ENCODE peak calls at places on chromosome X, in four cellular contexts. T, N, B and C are unnamed samples.
A peak's percentile ranks its signal among the peaks of the same experiment; 100 is the strongest.

GRCh38 chrX:1932231-1932630 is 317.4 kb downstream of the ASMT start:
- DNase-seq in T (no peak), N (no peak), B (no peak), C (no peak)

GRCh38 chrX:15497865-15498264 is 2.7 kb upstream of the BMX start:
- DNase-seq in T (no peak), N (peak; percentile 16), B (peak; percentile 56), C (peak; percentile 25)

GRCh38 chrX:49892552-49892951 is 13.3 kb downstream of the USP27X start:
- DNase-seq in T (no peak), N (no peak), B (no peak), C (no peak)

GRCh38 chrX:152656087-152656486 is 18.4 kb downstream of the GABRQ start:
- DNase-seq in T (no peak), N (no peak), B (no peak), C (no peak)

GRCh38 chrX:30513284-30513683 is 64.3 kb downstream of the TASL start:
- DNase-seq in T (no peak), N (no peak), B (no peak), C (no peak)

GRCh38 chrX:48459483-48459882 is 10.6 kb downstream of the SLC38A5 start:
- DNase-seq in T (peak; percentile 10), N (no peak), B (no peak), C (no peak)

GRCh38 chrX:100928660-100929613 is at the start of gene XKRX:
- DNase-seq in T (peak; percentile 59), N (peak; percentile 43), B (peak; percentile 71), C (peak; percentile 18)

GRCh38 chrX:40383969-40384368 is 196.8 kb upstream of the ATP6AP2 start:
- DNase-seq in T (no peak), N (no peak), B (no peak), C (no peak)

GRCh38 chrX:10242036-10242435 is 85.3 kb downstream of the CLCN4 start:
- DNase-seq in T (no peak), N (no peak), B (no peak), C (no peak)

GRCh38 chrX:7019555-7019954 is 128.0 kb upstream of the STS start:
- DNase-seq in T (no peak), N (no peak), B (no peak), C (no peak)

GRCh38 chrX:65406532-65406931 is 128.1 kb downstream of the LAS1L start:
- DNase-seq in T (no peak), N (no peak), B (no peak), C (no peak)

GRCh38 chrX:19747672-19748610 is 139.5 kb downstream of the SH3KBP1 start:
- DNase-seq in T (no peak), N (no peak), B (peak; percentile 48), C (no peak)

GRCh38 chrX:40358994-40359393 is 221.8 kb upstream of the ATP6AP2 start:
- DNase-seq in T (no peak), N (no peak), B (no peak), C (no peak)

GRCh38 chrX:53445977-53446376 is 11.8 kb upstream of the HSD17B10 start:
- DNase-seq in T (no peak), N (no peak), B (peak; percentile 43), C (no peak)

GRCh38 chrX:75303795-75304194 is 29.9 kb downstream of the UPRT start:
- DNase-seq in T (no peak), N (no peak), B (no peak), C (no peak)

GRCh38 chrX:132750312-132751042 is 208.0 kb downstream of the HS6ST2 start:
- DNase-seq in T (no peak), N (no peak), B (no peak), C (no peak)

GRCh38 chrX:74178536-74178935 is 125.4 kb upstream of the ZCCHC13 start:
- DNase-seq in T (no peak), N (peak; percentile 17), B (no peak), C (no peak)

GRCh38 chrX:132638313-132638712 is 149.5 kb upstream of the MBNL3 start:
- DNase-seq in T (no peak), N (no peak), B (no peak), C (no peak)

GRCh38 chrX:10755477-10756334 is 135.3 kb upstream of the MID1 start:
- DNase-seq in T (no peak), N (no peak), B (no peak), C (peak; percentile 27)

DNA sequence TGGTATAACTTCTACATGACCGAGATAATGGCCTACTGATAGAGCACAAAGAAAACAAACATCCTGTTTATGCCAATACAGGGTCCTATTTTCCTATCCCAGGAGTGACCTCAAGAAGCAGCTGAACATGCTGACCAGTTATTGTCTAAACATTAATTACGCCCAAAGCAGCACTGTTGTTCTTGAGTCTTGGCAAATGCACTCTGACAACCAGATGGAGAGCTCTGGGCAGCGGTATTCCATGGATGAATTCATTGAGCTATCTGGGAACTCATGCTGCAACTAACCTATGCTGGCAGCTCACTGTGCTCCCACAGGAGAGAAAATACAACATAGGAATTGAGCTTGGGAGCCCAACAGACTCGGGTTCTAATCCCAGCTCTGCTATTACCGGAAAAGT is 52.6 kb downstream of the PCYT1B start:
- DNase-seq in T (no peak), N (no peak), B (no peak), C (no peak)
- H3K27ac ChIP-seq in T (no peak overlapping the region), N (no peak overlapping the region), B (no peak overlapping the region), C (no peak overlapping the region)

GRCh38 chrX:88991583-88992132 is 244.6 kb downstream of the CPXCR1 start:
- DNase-seq in T (no peak), N (no peak), B (no peak), C (no peak)
- H3K4me1 ChIP-seq in T (no peaks in the 10 kb centered on the region), N (no peaks in the 10 kb centered on the region), B (no peaks in the 10 kb centered on the region), C (no peaks in the 10 kb centered on the region)

GRCh38 chrX:103687073-103687695 is 685 bp upstream of the MORF4L2 start:
- DNase-seq in T (peak; percentile 92), N (peak; percentile 90), B (peak; percentile 88), C (peak; percentile 86)
- TF ChIP-seq POLR2A in T (peak; percentile 56), N (peak; percentile 53), B (no peak), C (peak; percentile 28)

DNA sequence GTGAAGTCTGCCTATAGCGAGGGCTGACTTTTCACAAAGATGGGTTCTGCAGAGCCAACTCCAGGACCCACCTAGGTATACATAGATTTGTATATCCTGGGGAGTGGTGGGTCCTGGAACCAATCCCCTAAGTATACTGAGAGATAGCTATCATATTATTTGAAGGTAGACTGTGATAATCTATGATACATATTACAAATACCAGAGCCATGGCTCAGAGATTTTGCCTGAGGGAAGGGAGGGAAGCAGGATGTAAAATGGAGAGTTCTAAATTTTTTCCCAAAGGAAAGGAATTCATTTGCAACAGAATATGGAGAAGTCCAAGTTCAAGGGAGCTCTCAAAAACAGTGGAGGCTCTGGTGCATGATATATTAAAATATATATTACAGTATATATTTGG is 7.2 kb downstream of the TCEAL3 start:
- DNase-seq in T (no peak), N (no peak), B (no peak), C (no peak)
- H3K27ac ChIP-seq in T (no peak overlapping the region), N (no peak overlapping the region), B (no peak overlapping the region), C (no peak overlapping the region)